ENCODE peak calls at places on chromosomes 16 and 17, in five cellular contexts. One of them, this sample, is unnamed.

GRCh38 chr17:73706428-73706827 is 62.2 kb upstream of the SDK2 start:
- DNase-seq in GM12865: no peak
- DNase-seq in thoracic aorta: no peak
- DNase-seq in astrocyte of the cerebellum: no peak
- DNase-seq in activated CD8-positive, alpha-beta T cell treated with anti-CD3 and anti-CD28 coated beads for 36 hours: no peak
- DNase-seq in this sample: no peak

GRCh38 chr17:14815079-14815478 is 450.0 kb downstream of the PMP22 start:
- DNase-seq in GM12865: no peak
- DNase-seq in astrocyte of the cerebellum: no peak
- DNase-seq in thoracic aorta: no peak
- DNase-seq in activated CD8-positive, alpha-beta T cell treated with anti-CD3 and anti-CD28 coated beads for 36 hours: no peak
- DNase-seq in this sample: no peak

GRCh38 chr17:39739020-39739884 is 1.5 kb downstream of the GRB7 start:
- DNase-seq in GM12865: no peak
- DNase-seq in activated CD8-positive, alpha-beta T cell treated with anti-CD3 and anti-CD28 coated beads for 36 hours: no peak
- DNase-seq in astrocyte of the cerebellum: no peak
- DNase-seq in thoracic aorta: no peak
- DNase-seq in this sample: no peak

GRCh38 chr16:84774810-84775209 is 45.0 kb upstream of the CRISPLD2 start:
- DNase-seq in thoracic aorta: no peak
- DNase-seq in activated CD8-positive, alpha-beta T cell treated with anti-CD3 and anti-CD28 coated beads for 36 hours: no peak
- DNase-seq in GM12865: no peak
- DNase-seq in astrocyte of the cerebellum: peak; percentile 53
- DNase-seq in this sample: peak; percentile 43

GRCh38 chr17:82318772-82319606 is 1.6 kb upstream of the CD7 start:
- DNase-seq in thoracic aorta: no peak
- DNase-seq in GM12865: no peak
- DNase-seq in astrocyte of the cerebellum: no peak
- DNase-seq in activated CD8-positive, alpha-beta T cell treated with anti-CD3 and anti-CD28 coated beads for 36 hours: no peak
- DNase-seq in this sample: no peak

GRCh38 chr16:58035356-58036170 is 10.0 kb downstream of the MMP15 start:
- DNase-seq in astrocyte of the cerebellum: no peak
- DNase-seq in thoracic aorta: no peak
- DNase-seq in GM12865: no peak
- DNase-seq in activated CD8-positive, alpha-beta T cell treated with anti-CD3 and anti-CD28 coated beads for 36 hours: no peak
- DNase-seq in this sample: no peak

GRCh38 chr16:22006636-22007035 is 1.3 kb upstream of the MOSMO start:
- DNase-seq in activated CD8-positive, alpha-beta T cell treated with anti-CD3 and anti-CD28 coated beads for 36 hours: no peak
- DNase-seq in GM12865: no peak
- DNase-seq in thoracic aorta: no peak
- DNase-seq in astrocyte of the cerebellum: no peak
- DNase-seq in this sample: no peak

GRCh38 chr16:68009157-68009735 is 6.5 kb downstream of the DPEP2NB start:
- DNase-seq in thoracic aorta: no peak
- DNase-seq in activated CD8-positive, alpha-beta T cell treated with anti-CD3 and anti-CD28 coated beads for 36 hours: no peak
- DNase-seq in GM12865: no peak
- DNase-seq in astrocyte of the cerebellum: no peak
- DNase-seq in this sample: no peak

GRCh38 chr17:72860778-72861177 is 231.7 kb downstream of the SLC39A11 start:
- DNase-seq in GM12865: no peak
- DNase-seq in thoracic aorta: no peak
- DNase-seq in activated CD8-positive, alpha-beta T cell treated with anti-CD3 and anti-CD28 coated beads for 36 hours: no peak
- DNase-seq in astrocyte of the cerebellum: no peak
- DNase-seq in this sample: no peak

GRCh38 chr17:57636274-57636673 is 108.8 kb downstream of the CCDC182 start:
- DNase-seq in GM12865: no peak
- DNase-seq in activated CD8-positive, alpha-beta T cell treated with anti-CD3 and anti-CD28 coated beads for 36 hours: no peak
- DNase-seq in thoracic aorta: no peak
- DNase-seq in astrocyte of the cerebellum: no peak
- DNase-seq in this sample: no peak

GRCh38 chr17:74843352-74843627 is 16.4 kb downstream of the GRIN2C start:
- DNase-seq in thoracic aorta: no peak
- DNase-seq in GM12865: no peak
- DNase-seq in astrocyte of the cerebellum: no peak
- DNase-seq in activated CD8-positive, alpha-beta T cell treated with anti-CD3 and anti-CD28 coated beads for 36 hours: no peak
- DNase-seq in this sample: no peak

GRCh38 chr17:66135896-66136295 is 56.0 kb downstream of the CEP112 start:
- DNase-seq in activated CD8-positive, alpha-beta T cell treated with anti-CD3 and anti-CD28 coated beads for 36 hours: no peak
- DNase-seq in thoracic aorta: no peak
- DNase-seq in GM12865: no peak
- DNase-seq in astrocyte of the cerebellum: no peak
- DNase-seq in this sample: no peak

GRCh38 chr17:62892870-62893338 is 73.1 kb upstream of the TANC2 start:
- DNase-seq in GM12865: peak; percentile 4
- DNase-seq in thoracic aorta: no peak
- DNase-seq in astrocyte of the cerebellum: no peak
- DNase-seq in activated CD8-positive, alpha-beta T cell treated with anti-CD3 and anti-CD28 coated beads for 36 hours: peak; percentile 43
- DNase-seq in this sample: no peak

GRCh38 chr17:67066717-67067116 is 22.4 kb downstream of the CACNG1 start:
- DNase-seq in GM12865: no peak
- DNase-seq in astrocyte of the cerebellum: no peak
- DNase-seq in activated CD8-positive, alpha-beta T cell treated with anti-CD3 and anti-CD28 coated beads for 36 hours: no peak
- DNase-seq in thoracic aorta: no peak
- DNase-seq in this sample: no peak

GRCh38 chr17:48012151-48012520 is 25.5 kb downstream of the COPZ2 start:
- DNase-seq in astrocyte of the cerebellum: no peak
- DNase-seq in thoracic aorta: no peak
- DNase-seq in GM12865: peak; percentile 78
- DNase-seq in activated CD8-positive, alpha-beta T cell treated with anti-CD3 and anti-CD28 coated beads for 36 hours: peak; percentile 70
- DNase-seq in this sample: no peak

GRCh38 chr17:76566988-76567431 is 18.6 kb downstream of the ST6GALNAC2 start:
- DNase-seq in GM12865: no peak
- DNase-seq in astrocyte of the cerebellum: no peak
- DNase-seq in activated CD8-positive, alpha-beta T cell treated with anti-CD3 and anti-CD28 coated beads for 36 hours: no peak
- DNase-seq in thoracic aorta: no peak
- DNase-seq in this sample: no peak

GRCh38 chr17:50425682-50426471 is at the start of gene ACSF2:
- DNase-seq in astrocyte of the cerebellum: no peak
- DNase-seq in activated CD8-positive, alpha-beta T cell treated with anti-CD3 and anti-CD28 coated beads for 36 hours: peak; percentile 79
- DNase-seq in GM12865: peak; percentile 71
- DNase-seq in thoracic aorta: no peak
- DNase-seq in this sample: no peak

GRCh38 chr17:49694847-49695697 is 12.7 kb downstream of the SLC35B1 start:
- DNase-seq in astrocyte of the cerebellum: no peak
- DNase-seq in activated CD8-positive, alpha-beta T cell treated with anti-CD3 and anti-CD28 coated beads for 36 hours: peak; percentile 90
- DNase-seq in thoracic aorta: peak; percentile 13
- DNase-seq in GM12865: peak; percentile 70
- DNase-seq in this sample: no peak

GRCh38 chr17:43952724-43953666 is 745 bp downstream of the PYY start:
- DNase-seq in GM12865: no peak
- DNase-seq in activated CD8-positive, alpha-beta T cell treated with anti-CD3 and anti-CD28 coated beads for 36 hours: no peak
- DNase-seq in astrocyte of the cerebellum: no peak
- DNase-seq in thoracic aorta: no peak
- DNase-seq in this sample: no peak

GRCh38 chr17:72749119-72749572 is 343.3 kb downstream of the SLC39A11 start:
- DNase-seq in thoracic aorta: no peak
- DNase-seq in GM12865: no peak
- DNase-seq in astrocyte of the cerebellum: no peak
- DNase-seq in activated CD8-positive, alpha-beta T cell treated with anti-CD3 and anti-CD28 coated beads for 36 hours: no peak
- DNase-seq in this sample: no peak

GRCh38 chr16:48542020-48542473 is 67.9 kb downstream of the N4BP1 start:
- DNase-seq in GM12865: peak; percentile 47
- DNase-seq in thoracic aorta: no peak
- DNase-seq in astrocyte of the cerebellum: no peak
- DNase-seq in activated CD8-positive, alpha-beta T cell treated with anti-CD3 and anti-CD28 coated beads for 36 hours: peak; percentile 52
- DNase-seq in this sample: no peak

GRCh38 chr17:42153919-42154491 is 784 bp downstream of the RAB5C start:
- DNase-seq in GM12865: peak; percentile 27
- DNase-seq in activated CD8-positive, alpha-beta T cell treated with anti-CD3 and anti-CD28 coated beads for 36 hours: no peak
- DNase-seq in thoracic aorta: no peak
- DNase-seq in astrocyte of the cerebellum: no peak
- DNase-seq in this sample: no peak

DNA sequence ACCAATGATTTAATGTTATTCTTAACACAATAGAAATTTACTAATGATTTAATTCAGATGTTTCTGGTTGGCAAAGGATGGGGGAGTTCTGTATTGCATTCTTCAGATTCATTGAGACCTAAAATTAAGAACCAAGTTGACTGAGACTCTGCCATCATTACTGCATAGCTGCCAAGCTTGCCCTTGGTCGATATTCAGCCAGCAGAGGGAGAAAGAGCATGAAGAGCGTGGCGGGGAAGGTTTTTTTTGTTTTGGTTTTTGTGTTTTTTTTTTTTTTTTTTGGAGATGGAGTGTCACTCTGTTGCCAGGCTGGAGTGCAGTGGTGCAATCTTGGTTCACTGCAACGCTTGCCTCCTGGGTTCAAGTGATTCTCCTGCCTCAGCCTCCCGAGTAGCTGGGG is 659.4 kb upstream of the EEF2KMT start:
- DNase-seq in thoracic aorta: no peak
- DNase-seq in activated CD8-positive, alpha-beta T cell treated with anti-CD3 and anti-CD28 coated beads for 36 hours: no peak
- DNase-seq in astrocyte of the cerebellum: no peak
- DNase-seq in GM12865: no peak
- DNase-seq in this sample: no peak
- TF ChIP-seq CTCF in thoracic aorta: no peak
- TF ChIP-seq CTCF in activated CD8-positive, alpha-beta T cell treated with anti-CD3 and anti-CD28 coated beads for 36 hours: no peak
- TF ChIP-seq CTCF in astrocyte of the cerebellum: peak; percentile 29
- TF ChIP-seq CTCF in GM12865: no peak
- TF ChIP-seq CTCF in this sample: no peak

GRCh38 chr17:7014995-7015586 is 2.7 kb downstream of the RNASEK start:
- DNase-seq in GM12865: peak; percentile 87
- DNase-seq in astrocyte of the cerebellum: peak; percentile 76
- DNase-seq in thoracic aorta: no peak
- DNase-seq in activated CD8-positive, alpha-beta T cell treated with anti-CD3 and anti-CD28 coated beads for 36 hours: peak; percentile 88
- DNase-seq in this sample: no peak
- TF ChIP-seq CTCF in GM12865: no peak
- TF ChIP-seq CTCF in astrocyte of the cerebellum: no peak
- TF ChIP-seq CTCF in thoracic aorta: no peak
- TF ChIP-seq CTCF in activated CD8-positive, alpha-beta T cell treated with anti-CD3 and anti-CD28 coated beads for 36 hours: peak; percentile 48
- TF ChIP-seq CTCF in this sample: no peak

DNA sequence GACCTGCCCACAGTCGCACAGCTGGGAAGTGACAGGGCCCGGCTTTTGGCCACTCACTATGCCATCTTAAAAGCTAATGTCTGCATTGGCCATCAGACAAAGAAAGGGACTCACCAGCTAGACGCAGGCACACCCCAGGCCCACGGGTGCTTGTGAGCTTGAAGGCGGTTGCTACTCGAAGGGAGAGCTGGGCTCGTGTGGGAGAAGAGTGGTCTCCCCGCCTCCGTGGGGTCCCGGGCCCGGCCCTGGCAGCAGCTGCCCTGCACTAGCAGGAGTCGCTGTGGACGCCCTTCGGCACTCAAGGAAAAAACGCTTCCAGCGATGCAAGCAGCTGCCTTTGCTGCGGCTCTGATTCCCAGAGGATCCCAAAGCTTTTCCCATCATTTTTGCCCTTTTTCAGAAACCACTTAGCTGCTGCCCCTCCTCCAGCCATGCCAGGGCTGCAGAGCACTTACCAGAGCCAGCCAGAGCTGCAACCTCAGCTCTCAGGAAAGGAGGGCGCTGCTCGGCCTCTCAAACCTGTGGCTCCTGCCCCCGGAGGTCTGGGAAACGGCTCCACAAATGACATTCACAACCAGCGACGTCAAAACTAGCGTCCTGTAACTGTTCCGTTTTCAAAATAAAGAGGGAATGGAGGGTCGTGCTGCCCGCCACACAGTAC is 12.3 kb downstream of the TRPV1 start:
- DNase-seq in GM12865: no peak
- DNase-seq in thoracic aorta: no peak
- DNase-seq in activated CD8-positive, alpha-beta T cell treated with anti-CD3 and anti-CD28 coated beads for 36 hours: no peak
- DNase-seq in astrocyte of the cerebellum: no peak
- DNase-seq in this sample: no peak
- TF ChIP-seq CTCF in GM12865: no peak
- TF ChIP-seq CTCF in thoracic aorta: no peak
- TF ChIP-seq CTCF in activated CD8-positive, alpha-beta T cell treated with anti-CD3 and anti-CD28 coated beads for 36 hours: no peak
- TF ChIP-seq CTCF in astrocyte of the cerebellum: no peak
- TF ChIP-seq CTCF in this sample: no peak

GRCh38 chr16:74437-75318 is 2.2 kb upstream of the RHBDF1 start:
- DNase-seq in astrocyte of the cerebellum: no peak
- DNase-seq in GM12865: no peak
- DNase-seq in thoracic aorta: no peak
- DNase-seq in activated CD8-positive, alpha-beta T cell treated with anti-CD3 and anti-CD28 coated beads for 36 hours: no peak
- DNase-seq in this sample: no peak

GRCh38 chr16:76535-77272 is 1.3 kb upstream of the MPG start:
- DNase-seq in astrocyte of the cerebellum: no peak
- DNase-seq in activated CD8-positive, alpha-beta T cell treated with anti-CD3 and anti-CD28 coated beads for 36 hours: peak; percentile 32
- DNase-seq in GM12865: no peak
- DNase-seq in thoracic aorta: peak; percentile 74
- DNase-seq in this sample: peak; percentile 77

GRCh38 chr16:74025-74424 is 1.6 kb upstream of the RHBDF1 start:
- DNase-seq in activated CD8-positive, alpha-beta T cell treated with anti-CD3 and anti-CD28 coated beads for 36 hours: no peak
- DNase-seq in astrocyte of the cerebellum: no peak
- DNase-seq in thoracic aorta: no peak
- DNase-seq in GM12865: no peak
- DNase-seq in this sample: no peak

GRCh38 chr16:77273-77806 is 685 bp upstream of the MPG start:
- DNase-seq in thoracic aorta: no peak
- DNase-seq in activated CD8-positive, alpha-beta T cell treated with anti-CD3 and anti-CD28 coated beads for 36 hours: peak; percentile 59
- DNase-seq in astrocyte of the cerebellum: no peak
- DNase-seq in GM12865: peak; percentile 76
- DNase-seq in this sample: no peak

GRCh38 chr16:75580-76501 is 2.2 kb upstream of the MPG start:
- DNase-seq in activated CD8-positive, alpha-beta T cell treated with anti-CD3 and anti-CD28 coated beads for 36 hours: no peak
- DNase-seq in GM12865: no peak
- DNase-seq in thoracic aorta: no peak
- DNase-seq in astrocyte of the cerebellum: peak; percentile 59
- DNase-seq in this sample: peak; percentile 68
- TF ChIP-seq CTCF in activated CD8-positive, alpha-beta T cell treated with anti-CD3 and anti-CD28 coated beads for 36 hours: no peak
- TF ChIP-seq CTCF in GM12865: no peak
- TF ChIP-seq CTCF in thoracic aorta: peak; percentile 2
- TF ChIP-seq CTCF in astrocyte of the cerebellum: peak; percentile 48
- TF ChIP-seq CTCF in this sample: peak; percentile 34

GRCh38 chr17:32854834-32855389 is 22.0 kb downstream of the MYO1D start:
- DNase-seq in astrocyte of the cerebellum: no peak
- DNase-seq in activated CD8-positive, alpha-beta T cell treated with anti-CD3 and anti-CD28 coated beads for 36 hours: no peak
- DNase-seq in thoracic aorta: no peak
- DNase-seq in GM12865: no peak
- DNase-seq in this sample: no peak
- TF ChIP-seq CTCF in astrocyte of the cerebellum: no peak
- TF ChIP-seq CTCF in activated CD8-positive, alpha-beta T cell treated with anti-CD3 and anti-CD28 coated beads for 36 hours: no peak
- TF ChIP-seq CTCF in thoracic aorta: no peak
- TF ChIP-seq CTCF in GM12865: no peak
- TF ChIP-seq CTCF in this sample: no peak

DNA sequence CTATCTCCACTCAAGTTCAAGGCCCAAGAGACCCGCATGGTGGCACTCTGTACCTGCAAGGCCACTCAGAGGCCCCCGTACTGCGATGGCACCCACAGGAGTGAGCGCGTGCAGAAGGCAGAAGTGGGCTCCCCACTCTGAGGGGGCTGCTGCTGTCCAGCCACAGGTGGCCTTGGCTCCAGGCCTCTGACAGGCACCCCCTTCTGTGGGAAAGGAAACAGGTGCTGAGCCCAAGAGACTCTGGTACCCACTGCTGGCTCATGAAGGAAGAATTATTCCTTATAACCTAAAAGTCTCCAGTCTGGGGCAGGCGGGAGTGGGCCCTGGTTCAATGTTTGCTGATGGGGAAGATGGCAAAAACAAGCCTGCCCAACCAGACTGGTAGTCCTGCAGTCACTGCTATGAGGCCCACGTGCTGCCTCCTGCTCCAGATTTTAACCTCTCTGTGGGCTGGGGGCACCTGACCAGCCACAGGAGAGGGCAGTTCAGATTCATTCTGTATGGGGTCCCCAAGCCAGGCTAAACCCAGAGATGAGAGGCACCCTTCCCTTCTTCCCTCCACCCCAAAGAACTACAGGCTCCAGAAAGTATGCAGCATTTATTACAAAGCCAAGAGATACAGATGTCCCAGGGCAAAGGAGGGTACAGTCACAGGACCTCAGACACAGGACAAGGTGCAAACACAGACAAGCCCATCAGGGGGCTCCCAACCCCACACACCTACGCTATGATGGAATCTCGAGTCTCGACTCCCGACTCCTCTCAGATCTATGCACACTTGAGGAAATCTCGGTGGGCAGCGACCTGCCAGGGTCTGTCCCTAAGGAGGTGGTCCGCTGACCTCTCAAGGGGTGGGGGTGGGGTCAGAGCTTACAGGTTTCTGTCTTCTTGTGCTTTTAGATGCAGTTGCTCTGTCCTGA is 3.4 kb downstream of the CISD3 start:
- DNase-seq in thoracic aorta: no peak
- DNase-seq in activated CD8-positive, alpha-beta T cell treated with anti-CD3 and anti-CD28 coated beads for 36 hours: peak; percentile 64
- DNase-seq in astrocyte of the cerebellum: no peak
- DNase-seq in GM12865: peak; percentile 57
- DNase-seq in this sample: no peak
- TF ChIP-seq CTCF in thoracic aorta: no peak
- TF ChIP-seq CTCF in activated CD8-positive, alpha-beta T cell treated with anti-CD3 and anti-CD28 coated beads for 36 hours: peak; percentile 63
- TF ChIP-seq CTCF in astrocyte of the cerebellum: peak; percentile 41
- TF ChIP-seq CTCF in GM12865: peak; percentile 40
- TF ChIP-seq CTCF in this sample: no peak